ENCODE peak calls at places on chromosomes 6 and 20, in seven cellular contexts. One of them, this sample, is unnamed.

GRCh38 chr6:30500421-30501069 is 11.2 kb downstream of the HLA-E start:
- DNase-seq in GM20000: no peak
- DNase-seq in astrocyte of the spinal cord: peak
- DNase-seq in WTC11: no peak
- DNase-seq in body of pancreas: no peak
- DNase-seq in kidney: no peak
- DNase-seq in bronchial epithelial cell: peak
- DNase-seq in this sample: peak

GRCh38 chr6:63476302-63476701 is 96.0 kb upstream of the LOC128125822 start:
- DNase-seq in astrocyte of the spinal cord: no peak
- DNase-seq in GM20000: no peak
- DNase-seq in bronchial epithelial cell: no peak
- DNase-seq in body of pancreas: no peak
- DNase-seq in WTC11: no peak
- DNase-seq in kidney: no peak
- DNase-seq in this sample: no peak

GRCh38 chr20:48012401-48012974 is 227.2 kb upstream of the SULF2 start:
- DNase-seq in GM20000: no peak
- DNase-seq in astrocyte of the spinal cord: peak
- DNase-seq in body of pancreas: no peak
- DNase-seq in kidney: no peak
- DNase-seq in WTC11: no peak
- DNase-seq in bronchial epithelial cell: peak
- DNase-seq in this sample: no peak

GRCh38 chr6:92635553-92636153 is 783.7 kb downstream of the EPHA7 start:
- DNase-seq in astrocyte of the spinal cord: no peak
- DNase-seq in body of pancreas: no peak
- DNase-seq in bronchial epithelial cell: no peak
- DNase-seq in GM20000: no peak
- DNase-seq in kidney: no peak
- DNase-seq in WTC11: no peak
- DNase-seq in this sample: no peak

GRCh38 chr6:159633196-159633595 is 59.8 kb downstream of the SOD2 start:
- DNase-seq in WTC11: peak
- DNase-seq in GM20000: no peak
- DNase-seq in astrocyte of the spinal cord: no peak
- DNase-seq in kidney: no peak
- DNase-seq in body of pancreas: no peak
- DNase-seq in bronchial epithelial cell: peak
- DNase-seq in this sample: peak

GRCh38 chr6:82183642-82184282 is 63.8 kb downstream of the IBTK start:
- DNase-seq in GM20000: no peak
- DNase-seq in bronchial epithelial cell: peak
- DNase-seq in WTC11: no peak
- DNase-seq in kidney: no peak
- DNase-seq in body of pancreas: no peak
- DNase-seq in astrocyte of the spinal cord: no peak
- DNase-seq in this sample: no peak

GRCh38 chr6:37206674-37207073 is 36.7 kb downstream of the PIM1 start:
- DNase-seq in body of pancreas: no peak
- DNase-seq in WTC11: no peak
- DNase-seq in astrocyte of the spinal cord: no peak
- DNase-seq in bronchial epithelial cell: no peak
- DNase-seq in GM20000: no peak
- DNase-seq in kidney: no peak
- DNase-seq in this sample: no peak

GRCh38 chr6:28433119-28433518 is 10.2 kb downstream of the ZSCAN23 start:
- DNase-seq in GM20000: no peak
- DNase-seq in body of pancreas: no peak
- DNase-seq in bronchial epithelial cell: no peak
- DNase-seq in astrocyte of the spinal cord: no peak
- DNase-seq in WTC11: no peak
- DNase-seq in kidney: no peak
- DNase-seq in this sample: no peak

GRCh38 chr6:157561037-157561790 is 180.2 kb downstream of the ZDHHC14 start:
- DNase-seq in astrocyte of the spinal cord: no peak
- DNase-seq in kidney: no peak
- DNase-seq in WTC11: no peak
- DNase-seq in body of pancreas: no peak
- DNase-seq in bronchial epithelial cell: no peak
- DNase-seq in GM20000: no peak
- DNase-seq in this sample: no peak

GRCh38 chr6:4180653-4181255 is 45.4 kb upstream of the ECI2 start:
- DNase-seq in kidney: no peak
- DNase-seq in bronchial epithelial cell: peak
- DNase-seq in WTC11: no peak
- DNase-seq in body of pancreas: no peak
- DNase-seq in astrocyte of the spinal cord: peak
- DNase-seq in GM20000: no peak
- DNase-seq in this sample: no peak

GRCh38 chr6:42563697-42564495 is at the start of gene UBR2:
- DNase-seq in bronchial epithelial cell: peak
- DNase-seq in WTC11: peak
- DNase-seq in GM20000: peak
- DNase-seq in kidney: peak
- DNase-seq in body of pancreas: peak
- DNase-seq in astrocyte of the spinal cord: peak
- DNase-seq in this sample: peak
- TF ChIP-seq CTCF in bronchial epithelial cell: peak
- TF ChIP-seq CTCF in WTC11: peak
- TF ChIP-seq CTCF in GM20000: no peak
- TF ChIP-seq CTCF in kidney: peak
- TF ChIP-seq CTCF in body of pancreas: peak
- TF ChIP-seq CTCF in astrocyte of the spinal cord: no peak
- TF ChIP-seq CTCF in this sample: peak

GRCh38 chr6:6712258-6712978 is 123.9 kb downstream of the LY86 start:
- DNase-seq in kidney: no peak
- DNase-seq in WTC11: no peak
- DNase-seq in astrocyte of the spinal cord: peak
- DNase-seq in body of pancreas: peak
- DNase-seq in GM20000: no peak
- DNase-seq in bronchial epithelial cell: peak
- DNase-seq in this sample: no peak
- TF ChIP-seq CTCF in kidney: no peak
- TF ChIP-seq CTCF in WTC11: no peak
- TF ChIP-seq CTCF in astrocyte of the spinal cord: no peak
- TF ChIP-seq CTCF in body of pancreas: peak
- TF ChIP-seq CTCF in GM20000: no peak
- TF ChIP-seq CTCF in bronchial epithelial cell: peak
- TF ChIP-seq CTCF in this sample: no peak

GRCh38 chr6:136656121-136656520 is 105.9 kb upstream of the MAP7 start:
- DNase-seq in GM20000: no peak
- DNase-seq in kidney: no peak
- DNase-seq in WTC11: no peak
- DNase-seq in body of pancreas: no peak
- DNase-seq in bronchial epithelial cell: no peak
- DNase-seq in astrocyte of the spinal cord: peak
- DNase-seq in this sample: no peak

GRCh38 chr6:136655251-136656014 is 105.2 kb upstream of the MAP7 start:
- DNase-seq in kidney: no peak
- DNase-seq in bronchial epithelial cell: no peak
- DNase-seq in WTC11: no peak
- DNase-seq in GM20000: no peak
- DNase-seq in body of pancreas: no peak
- DNase-seq in astrocyte of the spinal cord: no peak
- DNase-seq in this sample: peak

GRCh38 chr6:136652656-136653055 is 102.4 kb upstream of the MAP7 start:
- DNase-seq in astrocyte of the spinal cord: no peak
- DNase-seq in body of pancreas: no peak
- DNase-seq in bronchial epithelial cell: no peak
- DNase-seq in WTC11: no peak
- DNase-seq in kidney: no peak
- DNase-seq in GM20000: no peak
- DNase-seq in this sample: no peak

GRCh38 chr6:136651982-136652381 is 101.8 kb upstream of the MAP7 start:
- DNase-seq in GM20000: no peak
- DNase-seq in WTC11: no peak
- DNase-seq in kidney: no peak
- DNase-seq in body of pancreas: no peak
- DNase-seq in astrocyte of the spinal cord: no peak
- DNase-seq in bronchial epithelial cell: no peak
- DNase-seq in this sample: no peak

GRCh38 chr6:136654086-136654485 is 103.9 kb upstream of the MAP7 start:
- DNase-seq in WTC11: no peak
- DNase-seq in body of pancreas: no peak
- DNase-seq in bronchial epithelial cell: no peak
- DNase-seq in astrocyte of the spinal cord: no peak
- DNase-seq in kidney: no peak
- DNase-seq in GM20000: no peak
- DNase-seq in this sample: no peak
- TF ChIP-seq CTCF in WTC11: no peak
- TF ChIP-seq CTCF in body of pancreas: no peak
- TF ChIP-seq CTCF in bronchial epithelial cell: no peak
- TF ChIP-seq CTCF in astrocyte of the spinal cord: no peak
- TF ChIP-seq CTCF in kidney: no peak
- TF ChIP-seq CTCF in GM20000: no peak
- TF ChIP-seq CTCF in this sample: no peak

DNA sequence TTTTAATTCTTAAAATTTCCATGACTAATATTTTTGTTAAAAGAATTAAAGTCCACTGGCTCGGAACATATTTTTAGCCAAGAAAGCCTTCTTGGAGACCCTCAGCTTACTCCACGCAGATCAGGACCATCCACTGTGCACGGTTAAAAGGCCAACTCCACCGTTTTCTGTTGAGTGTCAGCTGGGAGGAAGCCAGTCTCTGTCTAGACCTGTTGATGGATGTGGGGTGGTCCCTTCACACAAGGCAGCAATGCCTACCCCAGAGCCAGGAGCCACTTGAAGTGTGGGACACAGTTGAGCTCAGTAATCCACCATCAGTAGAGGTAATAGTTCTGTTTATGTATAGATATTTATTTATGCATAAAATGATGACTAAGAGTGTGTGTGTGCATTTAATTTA is 19.9 kb upstream of the QKI start:
- DNase-seq in astrocyte of the spinal cord: no peak
- DNase-seq in kidney: no peak
- DNase-seq in GM20000: no peak
- DNase-seq in bronchial epithelial cell: no peak
- DNase-seq in WTC11: no peak
- DNase-seq in body of pancreas: no peak
- DNase-seq in this sample: no peak
- TF ChIP-seq CTCF in astrocyte of the spinal cord: no peak
- TF ChIP-seq CTCF in kidney: no peak
- TF ChIP-seq CTCF in GM20000: no peak
- TF ChIP-seq CTCF in bronchial epithelial cell: no peak
- TF ChIP-seq CTCF in WTC11: no peak
- TF ChIP-seq CTCF in body of pancreas: no peak
- TF ChIP-seq CTCF in this sample: no peak

GRCh38 chr20:44734938-44735337 is 10.7 kb upstream of the KCNK15 start:
- DNase-seq in WTC11: peak
- DNase-seq in astrocyte of the spinal cord: no peak
- DNase-seq in GM20000: no peak
- DNase-seq in bronchial epithelial cell: peak
- DNase-seq in kidney: no peak
- DNase-seq in body of pancreas: no peak
- DNase-seq in this sample: peak
- TF ChIP-seq CTCF in WTC11: no peak
- TF ChIP-seq CTCF in astrocyte of the spinal cord: no peak
- TF ChIP-seq CTCF in GM20000: no peak
- TF ChIP-seq CTCF in bronchial epithelial cell: peak
- TF ChIP-seq CTCF in kidney: no peak
- TF ChIP-seq CTCF in body of pancreas: no peak
- TF ChIP-seq CTCF in this sample: peak

DNA sequence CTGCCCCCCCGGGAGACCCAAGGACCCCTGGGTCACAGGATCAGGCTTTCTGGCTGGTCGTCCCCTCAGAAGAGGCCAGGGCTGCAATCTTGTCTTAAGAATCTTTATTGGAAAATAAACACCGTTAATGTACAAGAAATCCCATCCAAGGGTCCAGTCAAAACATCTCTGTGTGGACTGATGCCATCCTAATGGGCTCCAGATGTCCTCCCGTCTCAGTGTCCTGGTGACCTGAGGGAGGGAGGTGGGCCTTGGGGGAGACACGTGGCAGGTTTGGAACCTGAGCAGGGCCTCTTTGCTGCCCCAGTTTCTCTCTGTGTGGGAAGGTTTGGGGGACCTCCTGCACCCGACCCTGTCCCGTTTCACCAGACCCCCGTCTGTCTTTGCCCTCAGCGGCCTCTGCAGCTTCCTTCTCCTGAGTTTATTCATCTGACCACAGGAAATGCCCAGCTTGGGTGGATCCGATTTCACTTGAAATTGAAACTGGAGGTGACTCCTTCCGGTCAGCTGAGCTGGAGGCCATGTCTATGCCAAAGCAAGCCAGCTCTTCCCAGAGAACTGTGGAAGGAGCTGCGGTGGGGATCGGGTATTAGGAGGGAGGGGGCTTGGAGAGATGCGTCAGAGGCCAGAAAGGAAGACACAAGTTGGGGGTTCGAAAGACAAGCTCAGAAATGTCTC is 75.1 kb downstream of the SLC2A10 start:
- DNase-seq in astrocyte of the spinal cord: peak
- DNase-seq in body of pancreas: no peak
- DNase-seq in WTC11: no peak
- DNase-seq in bronchial epithelial cell: no peak
- DNase-seq in kidney: no peak
- DNase-seq in GM20000: no peak
- DNase-seq in this sample: no peak
- TF ChIP-seq CTCF in astrocyte of the spinal cord: no peak
- TF ChIP-seq CTCF in body of pancreas: no peak
- TF ChIP-seq CTCF in WTC11: no peak
- TF ChIP-seq CTCF in bronchial epithelial cell: no peak
- TF ChIP-seq CTCF in kidney: no peak
- TF ChIP-seq CTCF in GM20000: no peak
- TF ChIP-seq CTCF in this sample: no peak

This sample was measured in WERI-Rb-1.